ENCODE peak calls at places on chromosomes 6 and 20, in four cellular contexts. H, P, G and O are unnamed samples.

GRCh38 chr20:41654884-41655283 is 36.7 kb upstream of the CHD6 start:
- DNase-seq in H (no peak), P (no peak), G (no peak), O (peak)

GRCh38 chr6:116405147-116405546 is 34.4 kb downstream of the DSE start:
- DNase-seq in H (no peak), P (no peak), G (no peak), O (no peak)

GRCh38 chr6:108937170-108937569 is 88.9 kb downstream of the ARMC2 start:
- DNase-seq in H (no peak), P (peak), G (no peak), O (no peak)

GRCh38 chr20:46767127-46767761 is 57.8 kb downstream of the SLC2A10 start:
- DNase-seq in H (peak), P (peak), G (no peak), O (peak)

GRCh38 chr6:33905081-33905609 is 101.3 kb upstream of the MLN start:
- DNase-seq in H (no peak), P (no peak), G (no peak), O (peak)

GRCh38 chr6:83051386-83052172 is 14.1 kb downstream of the UBE3D start:
- DNase-seq in H (no peak), P (no peak), G (no peak), O (no peak)

GRCh38 chr6:140460267-140460666 is 1085.8 kb upstream of the CITED2 start:
- DNase-seq in H (no peak), P (no peak), G (no peak), O (no peak)

GRCh38 chr6:84639396-84639795 is 125.0 kb downstream of the TBX18 start:
- DNase-seq in H (no peak), P (no peak), G (no peak), O (no peak)

GRCh38 chr6:157222201-157222981 is 100.9 kb downstream of the TMEM242 start:
- DNase-seq in H (no peak), P (no peak), G (no peak), O (no peak)

GRCh38 chr6:74574794-74575193 is 631.1 kb downstream of the COL12A1 start:
- DNase-seq in H (peak), P (peak), G (no peak), O (peak)

GRCh38 chr6:90610671-90611542 is 24.0 kb upstream of the MAP3K7 start:
- DNase-seq in H (no peak), P (no peak), G (no peak), O (peak)

GRCh38 chr6:85435872-85436271 is 14.0 kb upstream of the NT5E start:
- DNase-seq in H (no peak), P (no peak), G (no peak), O (no peak)

GRCh38 chr6:20211941-20212391 is 303 bp downstream of the MBOAT1 start:
- DNase-seq in H (no peak), P (no peak), G (no peak), O (no peak)

GRCh38 chr6:63504777-63505384 is 67.4 kb upstream of the LOC128125822 start:
- DNase-seq in H (no peak), P (peak), G (peak), O (no peak)
- TF ChIP-seq TCF7L2 in H (no peak), P (no peak), G (no peak), O (no peak)

DNA sequence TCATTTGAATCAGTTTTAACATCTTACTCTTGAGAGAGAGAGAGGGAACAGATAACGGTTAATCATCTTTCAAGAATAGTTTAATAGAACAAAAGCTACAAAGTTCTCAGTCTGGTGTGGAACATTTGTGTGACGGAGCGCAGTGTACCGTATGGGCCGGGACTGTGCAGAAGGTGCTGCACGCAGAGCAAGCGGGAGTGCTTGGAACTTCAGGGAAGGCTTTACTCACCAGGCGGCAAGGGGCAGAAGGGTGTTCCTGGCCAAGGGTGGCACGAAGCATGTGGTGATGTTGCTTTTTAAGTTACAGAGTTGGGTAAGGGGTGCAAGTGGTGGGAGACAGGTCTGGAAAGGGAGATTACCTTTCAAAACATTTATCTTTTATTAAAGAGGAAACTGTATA is 95.7 kb downstream of the TULP4 start:
- DNase-seq in H (no peak), P (no peak), G (no peak), O (no peak)
- TF ChIP-seq POLR2AphosphoS5 in H (no peak), P (no peak), G (no peak), O (no peak)

GRCh38 chr6:6811151-6812002 is 222.9 kb downstream of the LY86 start:
- DNase-seq in H (peak), P (peak), G (peak), O (no peak)
- TF ChIP-seq TCF7L2 in H (no peak), P (peak), G (no peak), O (no peak)

GRCh38 chr6:167549187-167549586 is 224.3 kb downstream of the TTLL2 start:
- DNase-seq in H (no peak), P (no peak), G (no peak), O (no peak)

GRCh38 chr6:167551634-167552630 is 227.0 kb downstream of the TTLL2 start:
- DNase-seq in H (no peak), P (no peak), G (no peak), O (no peak)

GRCh38 chr6:167552961-167553360 is 228.1 kb downstream of the TTLL2 start:
- DNase-seq in H (no peak), P (no peak), G (no peak), O (no peak)

GRCh38 chr6:167553716-167554115 is 228.8 kb downstream of the TTLL2 start:
- DNase-seq in H (no peak), P (no peak), G (no peak), O (no peak)

DNA sequence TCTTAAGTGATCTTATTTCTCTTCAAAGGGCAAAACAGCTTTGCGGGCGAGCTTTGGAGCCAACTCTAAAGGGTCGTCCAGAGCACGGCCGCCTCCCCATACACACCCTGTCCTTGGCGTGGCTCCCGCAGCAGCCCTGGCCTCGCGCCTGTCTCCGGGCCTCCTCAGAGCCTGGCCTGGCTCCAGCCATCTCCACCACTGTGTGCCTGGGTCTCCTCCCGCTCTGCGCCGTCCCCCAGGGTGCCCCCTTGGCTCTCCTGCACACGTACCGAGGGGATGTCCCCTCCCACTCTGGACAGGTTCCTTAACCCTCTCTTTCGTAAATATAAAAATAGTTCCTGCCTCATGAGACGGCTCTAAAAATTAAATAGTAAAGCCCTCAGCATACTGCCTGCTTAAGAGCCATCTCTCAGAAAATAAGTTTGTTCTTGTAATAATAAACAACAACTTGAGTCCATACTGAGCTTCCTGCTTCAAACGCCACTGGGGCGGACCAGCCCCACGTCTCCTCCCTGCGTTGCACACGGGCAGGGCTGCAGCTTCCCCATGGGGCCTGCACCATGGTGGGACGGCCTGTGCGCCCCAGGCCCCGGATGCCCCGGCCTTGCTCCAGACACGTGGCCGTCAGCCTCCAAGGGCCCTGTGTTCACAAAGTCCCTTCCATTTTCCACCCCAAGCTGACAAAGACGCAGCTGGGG is 226.2 kb downstream of the TTLL2 start:
- DNase-seq in H (no peak), P (no peak), G (no peak), O (no peak)
- TF ChIP-seq POLR2AphosphoS5 in H (no peak), P (no peak), G (no peak), O (no peak)

DNA sequence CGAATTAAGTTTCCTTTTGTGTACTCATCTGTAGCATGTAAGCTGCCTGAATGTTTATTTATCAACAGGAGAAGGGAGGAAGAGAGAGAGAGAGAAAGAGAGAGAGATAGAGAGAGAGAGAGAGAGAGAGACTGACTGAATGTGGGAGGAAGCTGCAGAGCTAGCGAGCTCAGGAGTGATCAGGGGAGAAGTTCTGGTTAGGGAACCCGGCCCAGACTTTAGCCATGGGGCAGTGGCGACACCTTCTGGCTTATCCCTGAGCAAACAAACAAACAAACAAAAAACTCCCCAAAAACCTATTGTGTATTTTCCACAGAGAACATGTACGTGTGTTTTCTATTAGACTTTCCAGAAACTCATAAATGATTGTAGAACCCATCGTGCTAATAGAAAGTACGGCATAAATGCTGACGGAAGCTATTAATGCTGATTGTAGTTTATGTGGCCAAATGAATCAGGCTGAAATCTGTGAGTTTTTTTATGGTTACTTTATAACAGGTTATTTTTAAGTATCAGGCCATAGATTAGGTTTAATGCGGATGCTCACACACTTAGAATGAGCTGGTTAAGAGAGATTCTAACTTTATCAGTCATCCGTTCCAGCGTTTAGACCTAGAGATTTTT is 92.8 kb downstream of the CLIC5 start:
- DNase-seq in H (no peak), P (peak), G (peak), O (peak)
- TF ChIP-seq TCF7L2 in H (no peak), P (no peak), G (no peak), O (no peak)

GRCh38 chr6:149544646-149545257 is 1.1 kb downstream of the PPIL4 start:
- DNase-seq in H (no peak), P (no peak), G (no peak), O (no peak)

GRCh38 chr6:149545258-149545753 is 537 bp downstream of the PPIL4 start:
- DNase-seq in H (peak), P (no peak), G (no peak), O (peak)

GRCh38 chr6:149541139-149541538 is 4.7 kb downstream of the PPIL4 start:
- DNase-seq in H (no peak), P (no peak), G (no peak), O (no peak)

GRCh38 chr6:149545754-149546471 is at the start of gene PPIL4:
- DNase-seq in H (peak), P (peak), G (peak), O (peak)
- TF ChIP-seq POLR2AphosphoS5 in H (peak), P (peak), G (peak), O (peak)

GRCh38 chr20:9407805-9408421 is 106.5 kb upstream of the LAMP5 start:
- DNase-seq in H (peak), P (peak), G (peak), O (peak)
- TF ChIP-seq TCF7L2 in H (no peak), P (no peak), G (no peak), O (no peak)

GRCh38 chr6:169979873-169980440 is 228.5 kb downstream of the ERMARD start:
- DNase-seq in H (no peak), P (no peak), G (no peak), O (no peak)

GRCh38 chr6:169977434-169978265 is 226.2 kb downstream of the ERMARD start:
- DNase-seq in H (no peak), P (no peak), G (no peak), O (no peak)

GRCh38 chr6:169981051-169981450 is 229.6 kb downstream of the ERMARD start:
- DNase-seq in H (no peak), P (no peak), G (no peak), O (no peak)

GRCh38 chr6:169976301-169977081 is 225.1 kb downstream of the ERMARD start:
- DNase-seq in H (no peak), P (no peak), G (no peak), O (no peak)

DNA sequence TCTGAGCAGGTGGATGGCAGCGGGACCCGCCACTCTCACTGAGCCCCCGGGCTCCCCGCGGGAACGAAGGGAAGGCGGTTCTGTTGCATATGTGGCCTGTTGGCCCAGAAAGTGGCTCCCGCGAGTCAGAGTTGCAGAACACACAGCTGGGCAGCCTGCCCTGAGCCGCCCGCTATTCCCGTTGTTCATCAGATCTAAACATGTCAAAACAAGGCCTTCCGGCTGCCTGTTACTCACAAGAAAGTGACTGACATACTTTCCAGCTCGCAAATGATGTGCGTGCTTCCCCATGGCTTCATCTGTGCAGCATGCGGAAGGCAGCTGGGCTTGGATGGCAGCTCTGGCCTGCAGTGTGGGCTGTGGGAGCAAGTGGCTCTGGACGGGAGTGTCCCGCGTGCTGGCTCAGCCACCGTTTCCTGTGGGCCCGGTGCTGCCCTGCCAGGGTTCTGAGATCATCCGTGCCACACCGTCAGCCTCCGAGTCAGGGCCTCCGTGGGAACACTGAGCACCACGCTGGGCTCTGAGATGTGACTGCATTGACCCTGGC is 227.3 kb downstream of the ERMARD start:
- DNase-seq in H (no peak), P (no peak), G (no peak), O (no peak)
- TF ChIP-seq POLR2AphosphoS5 in H (no peak), P (no peak), G (no peak), O (no peak)